ENCODE peak calls at places on chromosomes 1 and 21, in seven cellular contexts. J, Y, Q, V, Z, X and N are unnamed samples.

GRCh38 chr1:190373705-190374336 is 103.8 kb downstream of the BRINP3 start:
- DNase-seq in Y (peak; percentile 50), J (no peak), X (no peak), Q (peak; percentile 11), V (no peak), Z (no peak), N (no peak)

GRCh38 chr1:18948913-18949688 is 7.4 kb downstream of the IFFO2 start:
- DNase-seq in V (no peak), Y (peak; percentile 83), J (no peak), Q (peak; percentile 33), Z (peak; percentile 79), X (no peak), N (no peak)

GRCh38 chr1:119711804-119712341 is at the start of gene PHGDH:
- DNase-seq in Y (peak; percentile 91), Z (peak; percentile 96), J (peak; percentile 46), Q (peak; percentile 61), V (peak; percentile 3), X (no peak), N (peak; percentile 80)

GRCh38 chr1:209650454-209650853 is 1.8 kb downstream of the LAMB3 start:
- DNase-seq in Z (peak; percentile 35), V (no peak), Q (no peak), J (no peak), X (no peak), Y (peak; percentile 35), N (no peak)

GRCh38 chr1:184843732-184844495 is 89.3 kb upstream of the EDEM3 start:
- DNase-seq in Z (no peak), V (peak; percentile 30), Q (no peak), X (no peak), J (peak; percentile 26), Y (no peak), N (no peak)

GRCh38 chr1:52697795-52698674 is at the start of gene COA7:
- DNase-seq in Y (peak; percentile 87), Z (peak; percentile 92), J (peak; percentile 68), V (peak; percentile 46), Q (peak; percentile 81), X (peak; percentile 74), N (peak; percentile 87)

GRCh38 chr1:5833911-5834310 is 158.3 kb downstream of the NPHP4 start:
- DNase-seq in Z (no peak), Q (no peak), J (no peak), Y (no peak), V (no peak), X (no peak), N (no peak)

GRCh38 chr1:221274373-221274772 is 395.1 kb downstream of the HLX start:
- DNase-seq in J (no peak), V (no peak), X (no peak), Z (no peak), Y (no peak), Q (no peak), N (no peak)

GRCh38 chr1:201573030-201573429 is 34.1 kb downstream of the NAV1 start:
- DNase-seq in J (no peak), Y (no peak), V (no peak), Q (no peak), Z (no peak), X (no peak), N (no peak)

GRCh38 chr1:168320805-168321577 is 40.3 kb downstream of the TBX19 start:
- DNase-seq in Q (no peak), Z (peak; percentile 86), Y (peak; percentile 92), X (no peak), V (no peak), J (no peak), N (no peak)

GRCh38 chr1:161033751-161034150 is 5.0 kb downstream of the TSTD1 start:
- DNase-seq in Q (no peak), Y (no peak), X (no peak), V (no peak), Z (no peak), J (no peak), N (no peak)

GRCh38 chr1:236809133-236809532 is 14.0 kb downstream of the MTR start:
- DNase-seq in Q (no peak), X (no peak), V (no peak), J (no peak), Y (no peak), Z (no peak), N (no peak)

GRCh38 chr1:184254849-184255248 is 132.0 kb upstream of the C1orf21 start:
- DNase-seq in Y (no peak), Z (no peak), Q (no peak), J (no peak), X (no peak), V (no peak), N (no peak)

GRCh38 chr1:33563702-33564101 is 91.3 kb downstream of the ZSCAN20 start:
- DNase-seq in V (no peak), Y (no peak), X (no peak), J (no peak), Q (no peak), Z (no peak), N (no peak)

GRCh38 chr1:232856556-232856955 is 51.3 kb downstream of the MAP10 start:
- DNase-seq in Z (no peak), J (no peak), X (no peak), Q (no peak), V (no peak), Y (no peak), N (no peak)

GRCh38 chr1:31576201-31576669 is at the start of gene TINAGL1:
- DNase-seq in Q (no peak), X (no peak), V (no peak), Z (no peak), J (no peak), Y (no peak), N (no peak)

GRCh38 chr1:52239708-52240001 is 97.8 kb downstream of the ZFYVE9 start:
- DNase-seq in Y (no peak), V (no peak), Z (no peak), J (no peak), Q (no peak), X (no peak), N (no peak)

GRCh38 chr1:66809736-66810326 is 8.8 kb upstream of the INSL5 start:
- DNase-seq in Z (peak; percentile 12), Y (peak; percentile 36), V (no peak), X (no peak), Q (no peak), J (no peak), N (no peak)

GRCh38 chr1:214303538-214303937 is 22.6 kb downstream of the SMYD2 start:
- DNase-seq in V (no peak), J (no peak), Q (no peak), Y (peak; percentile 48), Z (no peak), X (no peak), N (no peak)

GRCh38 chr1:1759456-1760344 is 18.6 kb downstream of the NADK start:
- DNase-seq in V (no peak), Y (no peak), Z (no peak), J (no peak), X (no peak), Q (no peak), N (no peak)

GRCh38 chr21:16241500-16241963 is 511.8 kb downstream of the USP25 start:
- DNase-seq in J (no peak), V (no peak), Q (peak; percentile 54), X (no peak), Z (no peak), Y (peak; percentile 43), N (no peak)

GRCh38 chr1:234608720-234609527 is 1.1 kb downstream of the IRF2BP2 start:
- DNase-seq in J (no peak), Z (no peak), Y (peak; percentile 69), X (no peak), Q (peak; percentile 56), V (peak; percentile 58), N (peak; percentile 26)

GRCh38 chr1:179230721-179231120 is 1.2 kb upstream of the ABL2 start:
- DNase-seq in Z (no peak), J (no peak), V (no peak), Y (no peak), Q (no peak), X (no peak), N (no peak)

GRCh38 chr1:205714190-205714905 is 34.0 kb upstream of the SLC45A3 start:
- DNase-seq in Q (no peak), J (no peak), X (no peak), V (no peak), Y (peak; percentile 31), Z (peak; percentile 62), N (peak; percentile 40)

GRCh38 chr1:113452921-113453770 is 62.8 kb downstream of the MAGI3 start:
- DNase-seq in Y (peak; percentile 70), X (no peak), V (no peak), Z (peak; percentile 17), Q (no peak), J (no peak), N (peak; percentile 11)

GRCh38 chr1:10387611-10388386 is 11.1 kb upstream of the PGD start:
- DNase-seq in X (no peak), V (no peak), Q (no peak), Y (peak; percentile 84), Z (peak; percentile 46), J (no peak), N (peak; percentile 57)

GRCh38 chr1:11519629-11520031 is 40.7 kb downstream of the DISP3 start:
- DNase-seq in V (no peak), X (no peak), Z (no peak), Q (no peak), Y (no peak), J (no peak), N (no peak)

GRCh38 chr1:160544647-160545046 is 21.6 kb upstream of the SLAMF6 start:
- DNase-seq in J (no peak), Y (peak; percentile 8), Q (no peak), X (no peak), V (no peak), Z (no peak), N (no peak)

GRCh38 chr1:220271706-220272046 is 577 bp downstream of the RAB3GAP2 start:
- DNase-seq in X (no peak), V (no peak), Y (peak; percentile 43), Z (peak; percentile 45), Q (peak; percentile 13), J (no peak), N (peak; percentile 12)

GRCh38 chr1:43552813-43553212 is 22.1 kb downstream of the PTPRF start:
- DNase-seq in Y (peak; percentile 74), Q (no peak), X (no peak), J (no peak), Z (peak; percentile 81), V (no peak), N (peak; percentile 97)

GRCh38 chr1:93750946-93751345 is 69.3 kb upstream of the BCAR3 start:
- DNase-seq in Q (peak; percentile 8), V (no peak), J (no peak), X (no peak), Y (no peak), Z (no peak), N (no peak)

GRCh38 chr1:232568906-232569305 is 61.0 kb downstream of the SIPA1L2 start:
- DNase-seq in Z (no peak), J (no peak), X (no peak), Y (no peak), V (no peak), Q (no peak), N (no peak)

GRCh38 chr21:31316488-31317169 is 27.4 kb downstream of the TIAM1 start:
- DNase-seq in Y (peak; percentile 6), X (no peak), Q (peak; percentile 5), J (no peak), V (no peak), Z (no peak), N (no peak)

GRCh38 chr1:56821462-56821797 is 2.2 kb upstream of the FYB2 start:
- DNase-seq in Y (peak; percentile 39), Z (no peak), X (no peak), Q (no peak), V (no peak), J (no peak), N (no peak)

GRCh38 chr1:186880982-186881381 is 52.2 kb downstream of the PLA2G4A start:
- DNase-seq in Y (no peak), J (no peak), V (no peak), X (no peak), Z (no peak), Q (no peak), N (no peak)

GRCh38 chr21:45283611-45284455 is 3.9 kb downstream of the POFUT2 start:
- DNase-seq in Y (no peak), J (no peak), X (no peak), V (no peak), Z (no peak), Q (no peak), N (no peak)

GRCh38 chr1:192167941-192168685 is 9.9 kb downstream of the RGS18 start:
- DNase-seq in X (no peak), J (no peak), Y (peak; percentile 53), Z (no peak), Q (no peak), V (no peak), N (no peak)

GRCh38 chr1:39628807-39629347 is 10.6 kb downstream of the HEYL start:
- DNase-seq in Y (no peak), X (no peak), V (no peak), Z (no peak), Q (no peak), J (no peak), N (no peak)